ENCODE peak calls at places on chromosomes 7 and 10, in ten cellular contexts. One of them, this sample, is unnamed.

GRCh38 chr10:5710854-5711253 is 26.2 kb downstream of the TASOR2 start:
- DNase-seq in left ventricle myocardium inferior: no peak
- DNase-seq in GM10248: no peak
- DNase-seq in spleen: no peak
- DNase-seq in bronchial epithelial cell: no peak
- DNase-seq in heart right ventricle: no peak
- DNase-seq in stomach: no peak
- DNase-seq in astrocyte of the spinal cord: no peak
- DNase-seq in PC-9: no peak
- DNase-seq in neural progenitor cell: no peak
- DNase-seq in this sample: no peak

GRCh38 chr7:4916115-4916514 is 32.6 kb upstream of the RADIL start:
- DNase-seq in left ventricle myocardium inferior: no peak
- DNase-seq in GM10248: no peak
- DNase-seq in spleen: no peak
- DNase-seq in bronchial epithelial cell: no peak
- DNase-seq in heart right ventricle: no peak
- DNase-seq in stomach: no peak
- DNase-seq in astrocyte of the spinal cord: no peak
- DNase-seq in PC-9: no peak
- DNase-seq in neural progenitor cell: no peak
- DNase-seq in this sample: no peak

GRCh38 chr10:13105184-13105583 is 5.2 kb downstream of the OPTN start:
- DNase-seq in left ventricle myocardium inferior: no peak
- DNase-seq in GM10248: no peak
- DNase-seq in spleen: no peak
- DNase-seq in bronchial epithelial cell: peak
- DNase-seq in heart right ventricle: no peak
- DNase-seq in stomach: no peak
- DNase-seq in astrocyte of the spinal cord: no peak
- DNase-seq in PC-9: no peak
- DNase-seq in neural progenitor cell: no peak
- DNase-seq in this sample: no peak

GRCh38 chr10:67818323-67818722 is 19.7 kb downstream of the DNAJC12 start:
- DNase-seq in left ventricle myocardium inferior: no peak
- DNase-seq in GM10248: no peak
- DNase-seq in spleen: no peak
- DNase-seq in bronchial epithelial cell: peak
- DNase-seq in heart right ventricle: no peak
- DNase-seq in stomach: no peak
- DNase-seq in astrocyte of the spinal cord: peak
- DNase-seq in PC-9: peak
- DNase-seq in neural progenitor cell: no peak
- DNase-seq in this sample: no peak

GRCh38 chr10:1631282-1631681 is 106.0 kb downstream of the ADARB2 start:
- DNase-seq in left ventricle myocardium inferior: no peak
- DNase-seq in GM10248: no peak
- DNase-seq in spleen: peak
- DNase-seq in bronchial epithelial cell: no peak
- DNase-seq in heart right ventricle: no peak
- DNase-seq in stomach: no peak
- DNase-seq in astrocyte of the spinal cord: no peak
- DNase-seq in PC-9: no peak
- DNase-seq in neural progenitor cell: no peak
- DNase-seq in this sample: peak

GRCh38 chr7:72281325-72281724 is 130.8 kb downstream of the CALN1 start:
- DNase-seq in left ventricle myocardium inferior: no peak
- DNase-seq in GM10248: no peak
- DNase-seq in spleen: no peak
- DNase-seq in bronchial epithelial cell: no peak
- DNase-seq in heart right ventricle: no peak
- DNase-seq in stomach: no peak
- DNase-seq in astrocyte of the spinal cord: no peak
- DNase-seq in PC-9: no peak
- DNase-seq in neural progenitor cell: no peak
- DNase-seq in this sample: no peak

GRCh38 chr10:11724938-11725776 is 17.0 kb upstream of the ECHDC3 start:
- DNase-seq in left ventricle myocardium inferior: no peak
- DNase-seq in GM10248: peak
- DNase-seq in spleen: peak
- DNase-seq in bronchial epithelial cell: peak
- DNase-seq in heart right ventricle: peak
- DNase-seq in stomach: no peak
- DNase-seq in astrocyte of the spinal cord: peak
- DNase-seq in PC-9: peak
- DNase-seq in neural progenitor cell: peak
- DNase-seq in this sample: no peak

GRCh38 chr7:39509912-39510311 is 56.3 kb upstream of the YAE1 start:
- DNase-seq in left ventricle myocardium inferior: no peak
- DNase-seq in GM10248: no peak
- DNase-seq in spleen: no peak
- DNase-seq in bronchial epithelial cell: peak
- DNase-seq in heart right ventricle: no peak
- DNase-seq in stomach: no peak
- DNase-seq in astrocyte of the spinal cord: no peak
- DNase-seq in PC-9: no peak
- DNase-seq in neural progenitor cell: no peak
- DNase-seq in this sample: no peak

GRCh38 chr10:105188737-105189463 is 547.8 kb downstream of the SORCS3 start:
- DNase-seq in left ventricle myocardium inferior: no peak
- DNase-seq in GM10248: no peak
- DNase-seq in spleen: no peak
- DNase-seq in bronchial epithelial cell: peak
- DNase-seq in heart right ventricle: no peak
- DNase-seq in stomach: no peak
- DNase-seq in astrocyte of the spinal cord: peak
- DNase-seq in PC-9: no peak
- DNase-seq in neural progenitor cell: no peak
- DNase-seq in this sample: no peak

GRCh38 chr7:26379711-26380110 is 88.0 kb downstream of the SNX10 start:
- DNase-seq in left ventricle myocardium inferior: no peak
- DNase-seq in GM10248: no peak
- DNase-seq in spleen: no peak
- DNase-seq in bronchial epithelial cell: no peak
- DNase-seq in heart right ventricle: no peak
- DNase-seq in stomach: no peak
- DNase-seq in astrocyte of the spinal cord: no peak
- DNase-seq in PC-9: no peak
- DNase-seq in neural progenitor cell: no peak
- DNase-seq in this sample: no peak

GRCh38 chr7:26375604-26376207 is 84.0 kb downstream of the SNX10 start:
- DNase-seq in left ventricle myocardium inferior: no peak
- DNase-seq in GM10248: no peak
- DNase-seq in spleen: no peak
- DNase-seq in bronchial epithelial cell: no peak
- DNase-seq in heart right ventricle: no peak
- DNase-seq in stomach: no peak
- DNase-seq in astrocyte of the spinal cord: no peak
- DNase-seq in PC-9: no peak
- DNase-seq in neural progenitor cell: peak
- DNase-seq in this sample: no peak

GRCh38 chr7:26376208-26376917 is 84.7 kb downstream of the SNX10 start:
- DNase-seq in left ventricle myocardium inferior: peak
- DNase-seq in GM10248: peak
- DNase-seq in spleen: peak
- DNase-seq in bronchial epithelial cell: no peak
- DNase-seq in heart right ventricle: no peak
- DNase-seq in stomach: no peak
- DNase-seq in astrocyte of the spinal cord: no peak
- DNase-seq in PC-9: peak
- DNase-seq in neural progenitor cell: peak
- DNase-seq in this sample: peak

GRCh38 chr7:26385240-26385639 is 93.6 kb downstream of the SNX10 start:
- DNase-seq in left ventricle myocardium inferior: no peak
- DNase-seq in GM10248: no peak
- DNase-seq in spleen: no peak
- DNase-seq in bronchial epithelial cell: no peak
- DNase-seq in heart right ventricle: no peak
- DNase-seq in stomach: no peak
- DNase-seq in astrocyte of the spinal cord: no peak
- DNase-seq in PC-9: no peak
- DNase-seq in neural progenitor cell: no peak
- DNase-seq in this sample: no peak

GRCh38 chr7:26381476-26382175 is 90.0 kb downstream of the SNX10 start:
- DNase-seq in left ventricle myocardium inferior: no peak
- DNase-seq in GM10248: no peak
- DNase-seq in spleen: no peak
- DNase-seq in bronchial epithelial cell: no peak
- DNase-seq in heart right ventricle: no peak
- DNase-seq in stomach: no peak
- DNase-seq in astrocyte of the spinal cord: no peak
- DNase-seq in PC-9: no peak
- DNase-seq in neural progenitor cell: no peak
- DNase-seq in this sample: no peak
- TF ChIP-seq CTCF in left ventricle myocardium inferior: no peak
- TF ChIP-seq CTCF in GM10248: no peak
- TF ChIP-seq CTCF in spleen: no peak
- TF ChIP-seq CTCF in bronchial epithelial cell: no peak
- TF ChIP-seq CTCF in heart right ventricle: no peak
- TF ChIP-seq CTCF in stomach: no peak
- TF ChIP-seq CTCF in astrocyte of the spinal cord: no peak
- TF ChIP-seq CTCF in PC-9: no peak
- TF ChIP-seq CTCF in neural progenitor cell: no peak
- TF ChIP-seq CTCF in this sample: no peak

GRCh38 chr7:91876391-91877133 is 3.9 kb downstream of the MTERF1 start:
- DNase-seq in left ventricle myocardium inferior: no peak
- DNase-seq in GM10248: no peak
- DNase-seq in spleen: no peak
- DNase-seq in bronchial epithelial cell: peak
- DNase-seq in heart right ventricle: no peak
- DNase-seq in stomach: no peak
- DNase-seq in astrocyte of the spinal cord: no peak
- DNase-seq in PC-9: no peak
- DNase-seq in neural progenitor cell: no peak
- DNase-seq in this sample: no peak
- TF ChIP-seq CTCF in left ventricle myocardium inferior: peak
- TF ChIP-seq CTCF in GM10248: no peak
- TF ChIP-seq CTCF in spleen: no peak
- TF ChIP-seq CTCF in bronchial epithelial cell: peak
- TF ChIP-seq CTCF in heart right ventricle: peak
- TF ChIP-seq CTCF in stomach: no peak
- TF ChIP-seq CTCF in astrocyte of the spinal cord: peak
- TF ChIP-seq CTCF in PC-9: no peak
- TF ChIP-seq CTCF in neural progenitor cell: peak
- TF ChIP-seq CTCF in this sample: peak

DNA sequence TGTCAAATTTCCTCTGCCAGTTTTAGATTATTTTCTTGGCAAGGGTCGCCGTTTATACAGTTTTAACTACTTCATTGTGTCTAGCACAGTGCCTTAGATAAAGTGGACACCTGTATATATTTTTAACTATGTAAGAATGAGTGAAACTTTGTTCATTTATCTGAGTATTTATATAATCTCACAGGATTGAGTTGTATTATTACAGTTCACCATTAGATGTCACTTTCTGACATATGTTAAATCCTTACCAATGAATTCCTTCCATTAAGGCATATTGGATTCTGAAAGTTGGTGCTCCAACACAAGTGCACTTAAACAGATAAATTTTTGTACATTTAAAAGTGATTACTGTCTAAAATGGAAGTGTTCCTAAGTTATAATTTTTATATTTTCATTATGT is 43.0 kb downstream of the ZMYND11 start:
- DNase-seq in left ventricle myocardium inferior: no peak
- DNase-seq in GM10248: no peak
- DNase-seq in spleen: no peak
- DNase-seq in bronchial epithelial cell: peak
- DNase-seq in heart right ventricle: no peak
- DNase-seq in stomach: no peak
- DNase-seq in astrocyte of the spinal cord: peak
- DNase-seq in PC-9: no peak
- DNase-seq in neural progenitor cell: no peak
- DNase-seq in this sample: no peak
- TF ChIP-seq CTCF in left ventricle myocardium inferior: peak
- TF ChIP-seq CTCF in GM10248: peak
- TF ChIP-seq CTCF in spleen: no peak
- TF ChIP-seq CTCF in bronchial epithelial cell: peak
- TF ChIP-seq CTCF in heart right ventricle: peak
- TF ChIP-seq CTCF in stomach: peak
- TF ChIP-seq CTCF in astrocyte of the spinal cord: peak
- TF ChIP-seq CTCF in PC-9: peak
- TF ChIP-seq CTCF in neural progenitor cell: peak
- TF ChIP-seq CTCF in this sample: peak

GRCh38 chr7:31783221-31783620 is 96.2 kb downstream of the PPP1R17 start:
- DNase-seq in left ventricle myocardium inferior: no peak
- DNase-seq in GM10248: no peak
- DNase-seq in spleen: no peak
- DNase-seq in bronchial epithelial cell: no peak
- DNase-seq in heart right ventricle: no peak
- DNase-seq in stomach: no peak
- DNase-seq in astrocyte of the spinal cord: no peak
- DNase-seq in PC-9: no peak
- DNase-seq in neural progenitor cell: no peak
- DNase-seq in this sample: no peak

GRCh38 chr7:31785081-31785480 is 98.1 kb downstream of the PPP1R17 start:
- DNase-seq in left ventricle myocardium inferior: no peak
- DNase-seq in GM10248: no peak
- DNase-seq in spleen: no peak
- DNase-seq in bronchial epithelial cell: no peak
- DNase-seq in heart right ventricle: no peak
- DNase-seq in stomach: no peak
- DNase-seq in astrocyte of the spinal cord: no peak
- DNase-seq in PC-9: no peak
- DNase-seq in neural progenitor cell: no peak
- DNase-seq in this sample: no peak

GRCh38 chr7:31776616-31777015 is 89.6 kb downstream of the PPP1R17 start:
- DNase-seq in left ventricle myocardium inferior: no peak
- DNase-seq in GM10248: no peak
- DNase-seq in spleen: no peak
- DNase-seq in bronchial epithelial cell: peak
- DNase-seq in heart right ventricle: no peak
- DNase-seq in stomach: no peak
- DNase-seq in astrocyte of the spinal cord: peak
- DNase-seq in PC-9: no peak
- DNase-seq in neural progenitor cell: peak
- DNase-seq in this sample: no peak

GRCh38 chr7:31778296-31778695 is 91.3 kb downstream of the PPP1R17 start:
- DNase-seq in left ventricle myocardium inferior: no peak
- DNase-seq in GM10248: no peak
- DNase-seq in spleen: no peak
- DNase-seq in bronchial epithelial cell: no peak
- DNase-seq in heart right ventricle: no peak
- DNase-seq in stomach: no peak
- DNase-seq in astrocyte of the spinal cord: no peak
- DNase-seq in PC-9: no peak
- DNase-seq in neural progenitor cell: no peak
- DNase-seq in this sample: no peak

DNA sequence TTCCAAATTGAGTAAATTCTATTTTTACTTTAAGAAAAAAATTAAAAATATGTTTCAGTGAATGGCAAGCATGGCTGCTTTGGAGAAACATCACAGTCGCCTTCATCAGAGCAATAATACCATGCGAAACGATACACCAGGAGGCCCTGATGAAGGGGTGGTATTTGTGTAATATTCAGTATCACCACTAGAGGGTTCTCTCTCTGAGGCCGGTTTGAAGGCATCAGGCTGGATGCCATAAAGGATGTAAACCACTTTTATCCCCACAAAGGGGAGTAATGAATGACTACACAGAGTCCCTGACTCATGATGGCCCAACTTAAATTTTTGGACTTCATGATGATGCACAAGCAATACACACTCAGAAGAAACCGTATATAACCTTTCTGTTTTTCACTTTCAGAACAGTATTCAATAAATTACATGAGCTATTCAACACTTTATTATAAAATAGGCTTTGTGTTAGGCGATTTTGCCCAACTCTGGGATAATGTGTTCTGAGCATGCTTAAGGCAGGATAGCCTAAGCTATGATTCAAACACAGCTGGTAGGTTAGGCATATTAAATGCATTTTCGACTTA is 95.5 kb downstream of the PPP1R17 start:
- DNase-seq in left ventricle myocardium inferior: no peak
- DNase-seq in GM10248: peak
- DNase-seq in spleen: no peak
- DNase-seq in bronchial epithelial cell: peak
- DNase-seq in heart right ventricle: no peak
- DNase-seq in stomach: no peak
- DNase-seq in astrocyte of the spinal cord: peak
- DNase-seq in PC-9: peak
- DNase-seq in neural progenitor cell: peak
- DNase-seq in this sample: no peak
- TF ChIP-seq CTCF in left ventricle myocardium inferior: peak
- TF ChIP-seq CTCF in GM10248: peak
- TF ChIP-seq CTCF in spleen: peak
- TF ChIP-seq CTCF in bronchial epithelial cell: peak
- TF ChIP-seq CTCF in heart right ventricle: peak
- TF ChIP-seq CTCF in stomach: peak
- TF ChIP-seq CTCF in astrocyte of the spinal cord: peak
- TF ChIP-seq CTCF in PC-9: peak
- TF ChIP-seq CTCF in neural progenitor cell: peak
- TF ChIP-seq CTCF in this sample: peak

This sample was measured in type B pancreatic cell.